ENCODE peak calls at places on chromosomes 16 and 17, in six cellular contexts. E, K, C, F, H and X are unnamed samples.

GRCh38 chr16:12907670-12908233 is 6.4 kb downstream of the SHISA9 start:
- DNase-seq in E (no peak), K (no peak), C (no peak), F (no peak), H (no peak), X (no peak)

GRCh38 chr17:59815965-59816364 is 76.8 kb downstream of the TUBD1 start:
- DNase-seq in E (no peak), K (no peak), C (no peak), F (no peak), H (no peak), X (no peak)

GRCh38 chr16:83353241-83353640 is 454.5 kb upstream of the HSBP1 start:
- DNase-seq in E (no peak), K (no peak), C (no peak), F (no peak), H (no peak), X (no peak)

GRCh38 chr17:10735821-10736220 is 6.0 kb upstream of the TMEM220 start:
- DNase-seq in E (no peak), K (no peak), C (no peak), F (no peak), H (no peak), X (no peak)

GRCh38 chr16:1678500-1679098 is 520 bp downstream of the JPT2 start:
- DNase-seq in E (peak; percentile 24), K (peak; percentile 34), C (peak; percentile 66), F (no peak), H (peak; percentile 51), X (no peak)

GRCh38 chr16:51524555-51525373 is 373.7 kb upstream of the SALL1 start:
- DNase-seq in E (peak; percentile 75), K (peak; percentile 36), C (no peak), F (no peak), H (no peak), X (no peak)

GRCh38 chr16:67461600-67462278 is 19.2 kb downstream of the ATP6V0D1 start:
- DNase-seq in E (no peak), K (peak; percentile 56), C (peak; percentile 94), F (no peak), H (peak; percentile 93), X (no peak)

GRCh38 chr17:17511971-17512858 is 16.0 kb upstream of the RASD1 start:
- DNase-seq in E (peak; percentile 93), K (no peak), C (peak; percentile 43), F (no peak), H (no peak), X (peak; percentile 98)

GRCh38 chr17:39461911-39462641 is 790 bp downstream of the CDK12 start:
- DNase-seq in E (peak; percentile 58), K (peak; percentile 41), C (no peak), F (no peak), H (no peak), X (peak; percentile 48)

GRCh38 chr17:68020451-68020779 is 15.1 kb upstream of the KPNA2 start:
- DNase-seq in E (no peak), K (no peak), C (no peak), F (no peak), H (no peak), X (peak; percentile 33)

GRCh38 chr17:2734939-2735338 is 14.5 kb downstream of the CCDC92B start:
- DNase-seq in E (no peak), K (no peak), C (no peak), F (no peak), H (no peak), X (no peak)

GRCh38 chr16:2325181-2325580 is 15.3 kb downstream of the ABCA3 start:
- DNase-seq in E (no peak), K (no peak), C (no peak), F (no peak), H (no peak), X (no peak)

GRCh38 chr17:15343749-15344148 is 2.4 kb upstream of the TEKT3 start:
- DNase-seq in E (peak; percentile 75), K (no peak), C (no peak), F (no peak), H (no peak), X (peak; percentile 31)

GRCh38 chr17:62597150-62597549 is 30.3 kb upstream of the MRC2 start:
- DNase-seq in E (no peak), K (no peak), C (no peak), F (no peak), H (no peak), X (no peak)

GRCh38 chr16:88973007-88973410 is 4.0 kb downstream of the CBFA2T3 start:
- DNase-seq in E (no peak), K (no peak), C (no peak), F (no peak), H (no peak), X (no peak)
- TF ChIP-seq POLR2A in E (no peak), K (no peak), C (no peak), F (no peak), H (no peak), X (no peak)

DNA sequence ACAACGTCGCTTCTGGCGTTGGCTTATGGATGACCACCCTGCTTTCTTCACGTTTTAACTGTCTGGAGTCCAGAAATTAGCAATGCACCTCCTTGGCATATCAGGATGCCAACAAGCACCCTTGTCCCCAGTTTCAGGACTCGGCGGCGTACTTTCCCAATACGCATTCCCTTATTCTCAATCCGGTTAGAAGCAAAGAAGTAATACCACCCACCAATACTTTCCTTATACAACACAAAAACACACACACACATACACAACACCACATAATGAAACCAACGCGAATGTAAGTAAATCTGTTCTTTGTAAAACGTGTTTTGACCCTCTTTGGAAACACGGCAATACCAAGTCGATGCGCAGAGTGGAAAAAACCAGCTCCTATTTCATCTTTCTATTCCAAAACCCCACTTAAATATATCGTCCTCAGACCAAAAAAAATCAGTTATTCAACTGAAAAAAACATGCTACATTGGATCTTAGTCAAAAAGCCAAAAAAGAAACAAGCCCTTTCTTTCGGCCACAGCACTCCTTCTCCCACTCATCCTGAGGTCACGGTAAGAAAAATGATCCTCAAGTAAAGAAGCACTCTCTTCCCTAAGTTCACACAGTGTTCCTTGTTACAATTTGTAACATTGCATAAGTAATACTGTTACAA is 31.1 kb upstream of the ARL4D start:
- DNase-seq in E (peak; percentile 97), K (no peak), C (no peak), F (no peak), H (no peak), X (peak; percentile 36)
- TF ChIP-seq POLR2A in E (peak; percentile 100), K (no peak), C (no peak), F (no peak), H (no peak), X (peak; percentile 93)

GRCh38 chr17:7674934-7675333 is 12.4 kb downstream of the TP53 start:
- DNase-seq in E (no peak), K (no peak), C (no peak), F (no peak), H (no peak), X (no peak)
- TF ChIP-seq POLR2A in E (no peak), K (no peak), C (no peak), F (no peak), H (no peak), X (no peak)

GRCh38 chr16:29644338-29644857 is 18.6 kb upstream of the SPN start:
- DNase-seq in E (no peak), K (no peak), C (no peak), F (no peak), H (no peak), X (no peak)
- TF ChIP-seq POLR2A in E (no peak), K (no peak), C (no peak), F (no peak), H (no peak), X (no peak)

GRCh38 chr16:84600343-84601229 is 17.3 kb downstream of the COTL1 start:
- DNase-seq in E (peak; percentile 43), K (no peak), C (no peak), F (no peak), H (no peak), X (no peak)
- TF ChIP-seq POLR2A in E (no peak), K (no peak), C (no peak), F (peak; percentile 15), H (no peak), X (no peak)

GRCh38 chr16:530111-530817 is 2.8 kb downstream of the CAPN15 start:
- DNase-seq in E (no peak), K (no peak), C (peak; percentile 82), F (no peak), H (peak; percentile 64), X (no peak)

GRCh38 chr16:526181-527014 is 1.1 kb upstream of the CAPN15 start:
- DNase-seq in E (peak; percentile 40), K (peak; percentile 69), C (no peak), F (no peak), H (peak; percentile 43), X (no peak)

GRCh38 chr16:527015-527903 is at the start of gene CAPN15:
- DNase-seq in E (peak; percentile 79), K (peak; percentile 89), C (peak; percentile 93), F (no peak), H (peak; percentile 89), X (peak; percentile 67)

GRCh38 chr16:529012-529575 is 1.6 kb downstream of the CAPN15 start:
- DNase-seq in E (no peak), K (no peak), C (no peak), F (no peak), H (peak; percentile 47), X (no peak)

DNA sequence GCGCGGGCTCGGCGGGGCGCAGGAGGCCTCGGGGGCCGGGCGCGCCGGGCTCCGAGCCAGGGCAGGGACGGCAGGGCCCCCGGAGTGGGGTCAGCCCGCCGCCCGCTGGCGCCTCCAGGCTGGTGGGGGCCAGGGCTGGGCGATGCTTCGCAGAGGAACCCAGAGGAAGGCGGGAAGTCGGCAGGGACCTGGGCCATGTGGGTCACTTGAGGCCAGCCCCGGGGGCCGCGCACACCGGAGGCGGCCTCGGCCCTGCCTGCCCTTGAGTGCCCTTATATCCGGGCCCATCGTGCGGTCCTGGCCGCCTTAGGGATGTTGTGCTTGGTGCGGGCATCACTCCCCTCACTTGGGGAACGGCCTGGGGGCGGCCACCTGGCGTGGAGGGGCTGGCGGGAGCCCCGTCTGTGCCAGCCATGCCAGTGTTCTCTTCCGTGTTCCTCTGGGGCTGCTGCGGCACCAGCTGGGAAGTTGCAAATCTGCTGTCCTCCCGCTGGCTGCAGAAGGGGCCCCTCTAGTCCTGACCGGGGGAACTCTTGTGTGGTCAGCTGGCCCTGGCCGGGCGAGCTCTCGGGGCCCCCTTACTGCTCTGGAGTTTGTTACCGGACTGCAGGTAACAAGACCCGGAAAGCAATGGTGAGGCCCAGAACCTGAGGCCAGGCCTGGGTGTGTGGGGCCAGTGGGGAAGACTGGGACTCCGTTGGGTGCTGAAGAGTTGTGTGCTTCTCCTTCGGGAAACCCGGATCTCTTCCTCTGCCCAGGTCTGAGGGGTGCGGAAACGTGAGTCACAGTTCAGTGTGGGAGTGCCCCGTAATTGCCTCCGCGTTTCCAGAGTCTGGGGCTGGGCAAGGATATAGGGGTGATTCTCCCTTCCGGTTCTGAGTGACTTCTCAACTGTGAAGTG is 849 bp downstream of the CAPN15 start:
- DNase-seq in E (peak; percentile 61), K (no peak), C (peak; percentile 85), F (no peak), H (peak; percentile 87), X (peak; percentile 80)
- TF ChIP-seq POLR2A in E (peak; percentile 78), K (no peak), C (peak; percentile 93), F (peak; percentile 28), H (peak; percentile 96), X (peak; percentile 54)

GRCh38 chr17:82080789-82081464 is 15.3 kb upstream of the DUS1L start:
- DNase-seq in E (no peak), K (no peak), C (no peak), F (no peak), H (no peak), X (no peak)
- TF ChIP-seq POLR2A in E (no peak), K (no peak), C (no peak), F (no peak), H (no peak), X (no peak)